ENCODE peak calls at places on chromosome 7, in seven cellular contexts. Y is astrocyte; F is tibial artery; C is CD4-positive, alpha-beta T cell; H is lower lobe of right lung; J is IMR-90; I is left ventricle myocardium inferior. D is an unnamed sample.

GRCh38 chr7:4724648-4725013 is 42.5 kb downstream of the FOXK1 start:
- DNase-seq in Y (peak), F (no peak), C (no peak), H (no peak), J (peak), I (no peak), D (peak)

GRCh38 chr7:219581-220150 is 27.3 kb downstream of the FAM20C start:
- DNase-seq in Y (no peak), F (no peak), C (no peak), H (peak), J (no peak), I (no peak), D (no peak)

GRCh38 chr7:42677751-42678231 is 234.1 kb downstream of the C7orf25 start:
- DNase-seq in Y (peak), F (peak), C (no peak), H (no peak), J (peak), I (no peak), D (peak)

GRCh38 chr7:22566592-22566991 is 66.6 kb upstream of the STEAP1B start:
- DNase-seq in Y (no peak), F (no peak), C (no peak), H (no peak), J (no peak), I (no peak), D (no peak)

GRCh38 chr7:1391449-1391848 is 67.8 kb downstream of the MICALL2 start:
- DNase-seq in Y (no peak), F (no peak), C (no peak), H (no peak), J (no peak), I (no peak), D (no peak)

GRCh38 chr7:128417071-128417470 is 7.3 kb upstream of the IMPDH1 start:
- DNase-seq in Y (no peak), F (no peak), C (no peak), H (no peak), J (no peak), I (no peak), D (no peak)

GRCh38 chr7:111090834-111091233 is at the start of gene LRRN3:
- DNase-seq in Y (peak), F (peak), C (no peak), H (no peak), J (peak), I (peak), D (peak)

GRCh38 chr7:610531-611280 is 91.1 kb upstream of the PDGFA start:
- DNase-seq in Y (no peak), F (no peak), C (no peak), H (peak), J (peak), I (peak), D (no peak)

GRCh38 chr7:6166443-6166871 is 106.0 kb downstream of the CYTH3 start:
- DNase-seq in Y (no peak), F (no peak), C (no peak), H (no peak), J (no peak), I (no peak), D (no peak)

GRCh38 chr7:910931-911431 is 34.6 kb downstream of the GET4 start:
- DNase-seq in Y (no peak), F (no peak), C (no peak), H (no peak), J (no peak), I (no peak), D (no peak)

DNA sequence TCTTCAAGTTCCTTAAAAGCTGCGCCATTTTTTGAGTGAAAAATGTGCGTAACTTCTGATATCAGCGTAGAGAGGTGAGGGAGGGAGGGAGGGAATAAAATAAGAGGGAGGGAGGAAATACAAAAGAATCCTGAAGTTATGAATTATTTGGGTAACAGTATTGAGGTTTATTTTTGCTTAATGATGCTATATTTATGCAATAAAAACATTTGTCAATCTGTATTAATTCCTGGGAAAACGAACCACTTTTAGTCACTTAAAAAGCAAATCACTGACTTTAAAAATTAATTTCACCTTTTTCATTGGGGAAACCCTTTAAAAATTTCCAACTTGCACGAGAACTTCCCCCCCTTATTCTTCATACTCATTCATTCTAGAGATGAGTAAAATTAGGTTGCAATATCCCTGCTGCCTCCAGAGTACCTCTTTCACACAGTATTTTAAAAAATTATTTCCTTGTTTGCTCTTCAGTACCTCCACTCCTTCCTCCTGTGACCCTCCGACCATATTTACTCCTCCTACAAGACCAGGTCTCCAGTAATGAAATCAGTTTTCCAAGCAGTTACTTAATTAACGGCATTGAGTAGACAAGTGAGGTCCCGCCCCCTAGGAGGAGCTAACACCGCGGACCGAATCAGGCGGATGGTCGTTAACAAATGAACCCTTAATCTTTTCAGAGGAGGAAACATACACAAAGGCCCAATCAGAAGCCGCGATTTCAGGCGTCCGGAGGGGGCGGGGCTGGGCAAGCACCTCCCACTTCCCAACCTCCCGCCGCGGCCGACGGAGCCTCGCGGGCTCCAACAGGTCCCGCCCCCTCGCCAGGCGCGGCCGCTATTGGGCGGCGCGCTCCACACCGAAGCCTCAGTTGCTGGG is 521 bp upstream of the TRIM24 start:
- DNase-seq in Y (no peak), F (peak), C (peak), H (peak), J (no peak), I (peak), D (peak)
- TF ChIP-seq CTCF in Y (peak), F (peak), C (peak), H (no peak), J (peak), I (peak), D (peak)

GRCh38 chr7:94575646-94576045 is 66.0 kb downstream of the CASD1 start:
- DNase-seq in Y (no peak), F (no peak), C (no peak), H (no peak), J (no peak), I (no peak), D (no peak)
- TF ChIP-seq CTCF in Y (no peak), F (no peak), C (no peak), H (no peak), J (no peak), I (no peak), D (no peak)

DNA sequence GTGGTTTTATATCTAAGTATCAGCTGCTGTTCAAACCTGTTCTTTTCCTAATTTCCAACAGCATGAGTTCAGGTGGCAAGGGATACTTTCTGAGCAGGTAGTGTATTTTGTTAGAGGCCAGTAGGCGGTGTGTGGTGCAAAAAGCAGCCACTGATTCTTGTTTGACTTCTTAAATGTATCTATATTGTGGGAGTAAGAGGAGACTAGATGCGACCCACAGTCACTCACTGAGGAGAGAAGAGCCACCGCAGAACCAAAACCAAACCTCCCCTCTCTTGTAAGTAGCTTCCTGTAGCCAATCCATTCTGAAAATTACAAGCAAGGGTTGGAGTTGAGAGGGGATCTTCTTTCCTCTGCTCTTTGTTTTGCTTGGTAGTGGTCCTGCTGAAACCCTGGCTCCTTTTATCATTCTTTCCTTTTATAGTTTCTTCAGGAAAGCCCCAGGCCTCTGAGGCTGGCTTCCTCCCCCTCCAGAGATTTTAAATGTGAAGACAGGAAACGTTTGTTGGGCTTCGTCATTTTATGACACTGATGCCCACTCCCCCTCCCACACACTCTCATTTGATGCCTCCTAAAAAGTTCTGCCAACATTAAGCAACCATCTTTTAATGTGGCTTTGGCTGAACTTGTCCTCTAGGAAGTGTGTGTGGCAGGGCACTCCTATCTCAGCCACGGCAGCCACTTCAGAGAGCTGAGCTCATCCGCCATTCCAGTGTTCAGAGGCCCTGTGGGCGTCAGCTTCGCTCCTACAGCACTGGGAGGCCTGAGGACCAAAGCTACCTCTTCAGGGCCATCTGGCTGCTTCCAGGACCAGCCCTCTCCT is 566.1 kb downstream of the SUGCT start:
- DNase-seq in Y (peak), F (no peak), C (no peak), H (no peak), J (peak), I (no peak), D (peak)
- TF ChIP-seq CTCF in Y (peak), F (no peak), C (no peak), H (no peak), J (no peak), I (no peak), D (no peak)

GRCh38 chr7:151506901-151507382 is 12.8 kb downstream of the RHEB start:
- DNase-seq in Y (no peak), F (no peak), C (no peak), H (no peak), J (no peak), I (no peak), D (no peak)

GRCh38 chr7:151505836-151506468 is 13.7 kb downstream of the RHEB start:
- DNase-seq in Y (no peak), F (no peak), C (no peak), H (no peak), J (no peak), I (no peak), D (no peak)

GRCh38 chr7:151509670-151510333 is 9.9 kb downstream of the RHEB start:
- DNase-seq in Y (no peak), F (no peak), C (no peak), H (no peak), J (no peak), I (no peak), D (no peak)

GRCh38 chr7:151505433-151505832 is 14.3 kb downstream of the RHEB start:
- DNase-seq in Y (no peak), F (no peak), C (no peak), H (no peak), J (no peak), I (no peak), D (no peak)

GRCh38 chr7:151507806-151508205 is 11.9 kb downstream of the RHEB start:
- DNase-seq in Y (no peak), F (no peak), C (no peak), H (no peak), J (no peak), I (no peak), D (no peak)
- TF ChIP-seq CTCF in Y (no peak), F (no peak), C (no peak), H (no peak), J (no peak), I (no peak), D (no peak)